ENCODE peak calls at places on chromosomes 6 and 20, in six cellular contexts. One of them, this sample, is unnamed.

GRCh38 chr6:37389857-37390256 is 36.1 kb downstream of the RNF8 start:
- DNase-seq in A549: no peak
- DNase-seq in CD4-positive, alpha-beta memory T cell: no peak
- DNase-seq in gastrocnemius medialis: no peak
- DNase-seq in lung: no peak
- DNase-seq in lower lobe of right lung: no peak
- DNase-seq in this sample: no peak

GRCh38 chr6:138545621-138545980 is 46.3 kb upstream of the NHSL1 start:
- DNase-seq in lung: peak
- DNase-seq in lower lobe of right lung: peak
- DNase-seq in A549: no peak
- DNase-seq in CD4-positive, alpha-beta memory T cell: no peak
- DNase-seq in gastrocnemius medialis: peak
- DNase-seq in this sample: peak

GRCh38 chr6:13358486-13358885 is 30.1 kb upstream of the TBC1D7 start:
- DNase-seq in CD4-positive, alpha-beta memory T cell: no peak
- DNase-seq in lung: no peak
- DNase-seq in gastrocnemius medialis: no peak
- DNase-seq in lower lobe of right lung: no peak
- DNase-seq in A549: no peak
- DNase-seq in this sample: no peak

GRCh38 chr6:169930799-169931198 is 179.4 kb downstream of the ERMARD start:
- DNase-seq in A549: no peak
- DNase-seq in lower lobe of right lung: no peak
- DNase-seq in lung: no peak
- DNase-seq in gastrocnemius medialis: no peak
- DNase-seq in CD4-positive, alpha-beta memory T cell: no peak
- DNase-seq in this sample: no peak

GRCh38 chr6:156720739-156721714 is 56.2 kb upstream of the ARID1B start:
- DNase-seq in lower lobe of right lung: peak
- DNase-seq in gastrocnemius medialis: peak
- DNase-seq in A549: no peak
- DNase-seq in CD4-positive, alpha-beta memory T cell: no peak
- DNase-seq in lung: peak
- DNase-seq in this sample: peak

GRCh38 chr6:135722679-135723078 is 128.8 kb upstream of the PDE7B start:
- DNase-seq in lung: no peak
- DNase-seq in A549: peak
- DNase-seq in CD4-positive, alpha-beta memory T cell: no peak
- DNase-seq in lower lobe of right lung: no peak
- DNase-seq in gastrocnemius medialis: no peak
- DNase-seq in this sample: no peak

GRCh38 chr6:63372951-63373533 is 53.3 kb upstream of the LGSN start:
- DNase-seq in lung: no peak
- DNase-seq in lower lobe of right lung: no peak
- DNase-seq in A549: no peak
- DNase-seq in CD4-positive, alpha-beta memory T cell: no peak
- DNase-seq in gastrocnemius medialis: no peak
- DNase-seq in this sample: no peak

GRCh38 chr20:13839421-13840092 is 54.7 kb downstream of the NDUFAF5 start:
- DNase-seq in lower lobe of right lung: no peak
- DNase-seq in CD4-positive, alpha-beta memory T cell: no peak
- DNase-seq in lung: no peak
- DNase-seq in gastrocnemius medialis: no peak
- DNase-seq in A549: no peak
- DNase-seq in this sample: no peak

GRCh38 chr20:1816384-1817381 is 78.5 kb upstream of the SIRPA start:
- DNase-seq in A549: no peak
- DNase-seq in gastrocnemius medialis: no peak
- DNase-seq in lung: no peak
- DNase-seq in lower lobe of right lung: no peak
- DNase-seq in CD4-positive, alpha-beta memory T cell: no peak
- DNase-seq in this sample: no peak

GRCh38 chr20:64224344-64225165 is 31.0 kb upstream of the PCMTD2 start:
- DNase-seq in CD4-positive, alpha-beta memory T cell: no peak
- DNase-seq in lung: no peak
- DNase-seq in A549: no peak
- DNase-seq in lower lobe of right lung: no peak
- DNase-seq in gastrocnemius medialis: no peak
- DNase-seq in this sample: no peak

GRCh38 chr20:46801003-46801702 is 91.7 kb downstream of the SLC2A10 start:
- DNase-seq in A549: no peak
- DNase-seq in gastrocnemius medialis: no peak
- DNase-seq in CD4-positive, alpha-beta memory T cell: no peak
- DNase-seq in lower lobe of right lung: no peak
- DNase-seq in lung: no peak
- DNase-seq in this sample: peak

GRCh38 chr6:56916849-56917551 is 37.9 kb upstream of the BEND6 start:
- DNase-seq in gastrocnemius medialis: no peak
- DNase-seq in lung: no peak
- DNase-seq in lower lobe of right lung: no peak
- DNase-seq in A549: no peak
- DNase-seq in CD4-positive, alpha-beta memory T cell: no peak
- DNase-seq in this sample: no peak

GRCh38 chr6:33162471-33162870 is 29.8 kb downstream of the COL11A2 start:
- DNase-seq in gastrocnemius medialis: no peak
- DNase-seq in lower lobe of right lung: no peak
- DNase-seq in lung: no peak
- DNase-seq in CD4-positive, alpha-beta memory T cell: no peak
- DNase-seq in A549: no peak
- DNase-seq in this sample: no peak

GRCh38 chr6:163538331-163538730 is 123.8 kb downstream of the QKI start:
- DNase-seq in lung: no peak
- DNase-seq in CD4-positive, alpha-beta memory T cell: no peak
- DNase-seq in lower lobe of right lung: no peak
- DNase-seq in A549: no peak
- DNase-seq in gastrocnemius medialis: no peak
- DNase-seq in this sample: no peak

GRCh38 chr6:31907158-31907813 is 5.4 kb upstream of the ZBTB12 start:
- DNase-seq in lung: no peak
- DNase-seq in lower lobe of right lung: no peak
- DNase-seq in CD4-positive, alpha-beta memory T cell: no peak
- DNase-seq in gastrocnemius medialis: no peak
- DNase-seq in A549: no peak
- DNase-seq in this sample: no peak

GRCh38 chr6:3229566-3230274 is 2.3 kb upstream of the TUBB2B start:
- DNase-seq in lung: no peak
- DNase-seq in CD4-positive, alpha-beta memory T cell: peak
- DNase-seq in A549: no peak
- DNase-seq in lower lobe of right lung: no peak
- DNase-seq in gastrocnemius medialis: no peak
- DNase-seq in this sample: no peak

GRCh38 chr6:68638225-68638900 is 3.3 kb downstream of the ADGRB3 start:
- DNase-seq in lung: no peak
- DNase-seq in lower lobe of right lung: no peak
- DNase-seq in CD4-positive, alpha-beta memory T cell: peak
- DNase-seq in A549: peak
- DNase-seq in gastrocnemius medialis: no peak
- DNase-seq in this sample: no peak

GRCh38 chr6:39362487-39362865 is 40.0 kb upstream of the KCNK16 start:
- DNase-seq in lower lobe of right lung: no peak
- DNase-seq in A549: no peak
- DNase-seq in gastrocnemius medialis: no peak
- DNase-seq in CD4-positive, alpha-beta memory T cell: no peak
- DNase-seq in lung: no peak
- DNase-seq in this sample: no peak

GRCh38 chr6:169008641-169009040 is 245.0 kb downstream of the THBS2 start:
- DNase-seq in gastrocnemius medialis: no peak
- DNase-seq in lower lobe of right lung: no peak
- DNase-seq in A549: no peak
- DNase-seq in lung: no peak
- DNase-seq in CD4-positive, alpha-beta memory T cell: no peak
- DNase-seq in this sample: no peak

GRCh38 chr20:4592316-4593148 is 129.2 kb upstream of the PRND start:
- DNase-seq in lung: peak
- DNase-seq in A549: peak
- DNase-seq in gastrocnemius medialis: no peak
- DNase-seq in CD4-positive, alpha-beta memory T cell: peak
- DNase-seq in lower lobe of right lung: peak
- DNase-seq in this sample: peak

GRCh38 chr6:134295953-134296553 is 21.9 kb downstream of the SGK1 start:
- DNase-seq in lung: peak
- DNase-seq in gastrocnemius medialis: no peak
- DNase-seq in lower lobe of right lung: no peak
- DNase-seq in A549: peak
- DNase-seq in CD4-positive, alpha-beta memory T cell: no peak
- DNase-seq in this sample: peak

GRCh38 chr20:38343107-38343797 is 3.0 kb upstream of the LBP start:
- DNase-seq in CD4-positive, alpha-beta memory T cell: no peak
- DNase-seq in lung: peak
- DNase-seq in gastrocnemius medialis: no peak
- DNase-seq in lower lobe of right lung: no peak
- DNase-seq in A549: no peak
- DNase-seq in this sample: no peak

GRCh38 chr6:139381216-139381615 is 6.8 kb upstream of the CITED2 start:
- DNase-seq in A549: no peak
- DNase-seq in lower lobe of right lung: no peak
- DNase-seq in CD4-positive, alpha-beta memory T cell: no peak
- DNase-seq in gastrocnemius medialis: no peak
- DNase-seq in lung: no peak
- DNase-seq in this sample: no peak

GRCh38 chr6:165746331-165746730 is 83.3 kb upstream of the PDE10A start:
- DNase-seq in CD4-positive, alpha-beta memory T cell: no peak
- DNase-seq in A549: no peak
- DNase-seq in lower lobe of right lung: no peak
- DNase-seq in gastrocnemius medialis: no peak
- DNase-seq in lung: no peak
- DNase-seq in this sample: no peak

DNA sequence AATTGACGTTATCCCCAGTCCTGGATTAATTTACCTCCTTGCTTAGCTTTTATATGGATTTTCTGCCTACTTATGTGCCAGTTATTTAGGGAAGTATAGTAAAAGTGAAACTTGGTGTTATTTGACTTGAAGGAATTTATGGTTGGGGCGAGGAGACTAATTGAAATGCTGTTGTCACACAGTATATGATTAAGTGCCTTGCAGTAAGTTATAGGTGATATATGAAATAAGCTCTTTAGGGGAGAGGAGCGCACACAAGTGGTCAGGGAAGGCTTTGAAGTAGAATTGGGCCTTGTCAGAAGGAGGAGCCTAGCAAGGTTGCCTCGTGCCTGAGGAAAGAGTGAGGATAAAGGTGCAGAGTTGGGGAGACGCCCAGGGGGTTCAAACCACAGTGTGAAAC is 20.5 kb downstream of the NCOA7 start:
- DNase-seq in gastrocnemius medialis: no peak
- DNase-seq in CD4-positive, alpha-beta memory T cell: no peak
- DNase-seq in lower lobe of right lung: no peak
- DNase-seq in lung: no peak
- DNase-seq in A549: no peak
- DNase-seq in this sample: no peak
- H3K4me3 ChIP-seq in gastrocnemius medialis: no peak
- H3K4me3 ChIP-seq in CD4-positive, alpha-beta memory T cell: no peak
- H3K4me3 ChIP-seq in lower lobe of right lung: no peak
- H3K4me3 ChIP-seq in lung: no peak
- H3K4me3 ChIP-seq in A549: no peak
- H3K4me3 ChIP-seq in this sample: no peak

GRCh38 chr20:57711311-57711712 is 1.5 kb upstream of the PMEPA1 start:
- DNase-seq in gastrocnemius medialis: no peak
- DNase-seq in lower lobe of right lung: no peak
- DNase-seq in lung: no peak
- DNase-seq in A549: no peak
- DNase-seq in CD4-positive, alpha-beta memory T cell: no peak
- DNase-seq in this sample: no peak
- H3K4me3 ChIP-seq in gastrocnemius medialis: no peak
- H3K4me3 ChIP-seq in lower lobe of right lung: no peak
- H3K4me3 ChIP-seq in lung: no peak
- H3K4me3 ChIP-seq in A549: peak
- H3K4me3 ChIP-seq in CD4-positive, alpha-beta memory T cell: no peak
- H3K4me3 ChIP-seq in this sample: no peak

DNA sequence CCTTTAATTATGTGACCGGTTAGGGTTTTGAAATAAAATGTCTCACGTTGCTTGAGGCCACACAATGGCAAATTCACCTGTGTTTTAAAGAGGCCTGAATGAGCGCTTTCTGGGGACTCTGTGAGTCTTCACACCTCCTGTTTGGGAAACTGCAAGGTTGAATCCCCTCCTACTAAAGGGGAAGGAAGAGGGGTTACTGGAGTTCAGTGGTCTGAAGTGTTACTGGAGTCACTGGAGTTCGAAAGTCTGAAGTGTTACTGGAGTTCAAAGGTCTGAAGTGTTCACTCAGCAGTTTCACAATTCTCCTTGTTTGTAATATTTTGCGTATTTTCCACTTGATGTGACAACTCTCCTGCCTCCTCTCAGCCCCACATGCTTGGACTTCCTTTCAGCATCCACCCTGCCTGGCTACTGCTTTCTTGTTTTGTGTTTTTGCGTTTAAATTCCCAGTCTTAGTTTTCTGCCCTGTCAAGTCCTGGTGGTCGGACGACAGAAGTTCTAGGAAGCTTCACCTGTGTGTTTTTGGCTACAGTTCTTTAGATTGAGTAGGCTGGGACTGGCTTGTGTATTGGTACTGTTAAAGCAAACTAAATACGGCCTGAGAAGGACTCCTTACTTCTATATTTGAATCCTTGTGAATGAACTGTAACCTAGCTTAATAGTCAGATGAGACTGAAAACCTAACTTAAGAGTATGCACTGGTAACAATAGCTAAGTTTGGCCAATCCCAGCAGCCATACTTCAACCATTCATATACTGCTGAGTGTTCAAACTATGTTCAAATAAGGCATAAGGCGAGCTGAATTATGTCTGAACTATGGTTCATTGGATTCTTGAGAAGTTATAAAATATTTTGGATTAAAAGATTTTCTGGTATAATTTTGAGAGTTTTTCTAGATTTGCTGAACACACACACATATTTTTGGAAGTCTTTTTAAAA is 2.0 kb downstream of the SMPDL3A start:
- DNase-seq in lower lobe of right lung: no peak
- DNase-seq in CD4-positive, alpha-beta memory T cell: no peak
- DNase-seq in lung: no peak
- DNase-seq in A549: no peak
- DNase-seq in gastrocnemius medialis: no peak
- DNase-seq in this sample: no peak
- H3K4me3 ChIP-seq in lower lobe of right lung: peak
- H3K4me3 ChIP-seq in CD4-positive, alpha-beta memory T cell: no peak
- H3K4me3 ChIP-seq in lung: no peak
- H3K4me3 ChIP-seq in A549: no peak
- H3K4me3 ChIP-seq in gastrocnemius medialis: peak
- H3K4me3 ChIP-seq in this sample: no peak

DNA sequence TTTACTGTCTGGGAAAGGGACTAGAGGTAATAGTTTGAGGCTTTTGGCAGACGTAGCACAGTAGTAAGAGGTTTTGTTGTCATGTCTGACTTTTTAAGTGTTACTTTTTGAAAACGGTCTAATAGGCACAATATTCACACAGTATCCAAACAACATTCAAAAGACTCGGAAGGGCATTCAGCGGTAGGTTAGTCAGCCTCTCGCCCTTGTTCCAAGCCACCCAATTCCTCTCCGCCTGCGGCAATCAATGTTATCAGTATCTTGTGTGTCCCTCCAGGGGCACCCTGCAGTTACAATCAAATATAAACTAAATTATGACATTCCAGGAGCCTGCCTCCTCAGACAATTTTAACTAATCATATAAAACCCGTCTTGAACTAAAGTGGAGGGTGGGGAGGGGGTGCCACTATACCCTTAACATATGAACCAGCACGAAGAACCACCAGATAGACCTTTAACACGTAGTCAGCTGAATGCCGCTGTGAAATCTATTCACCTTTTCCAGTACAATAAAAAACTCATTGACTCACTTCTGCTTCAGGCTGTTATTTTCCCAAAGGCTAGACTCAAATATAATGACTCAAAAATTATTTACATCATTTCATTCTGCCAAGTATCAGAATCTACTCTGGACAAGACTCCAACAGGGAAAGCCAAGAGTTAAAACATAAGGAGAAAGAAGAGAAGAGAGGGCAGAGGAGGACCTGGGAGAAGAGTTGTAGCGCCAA is 1.7 kb downstream of the TENT5A start:
- DNase-seq in A549: no peak
- DNase-seq in lung: no peak
- DNase-seq in lower lobe of right lung: no peak
- DNase-seq in CD4-positive, alpha-beta memory T cell: no peak
- DNase-seq in gastrocnemius medialis: no peak
- DNase-seq in this sample: no peak
- H3K4me3 ChIP-seq in A549: peak
- H3K4me3 ChIP-seq in lung: peak
- H3K4me3 ChIP-seq in lower lobe of right lung: peak
- H3K4me3 ChIP-seq in CD4-positive, alpha-beta memory T cell: peak
- H3K4me3 ChIP-seq in gastrocnemius medialis: peak
- H3K4me3 ChIP-seq in this sample: peak

This sample was measured in lower leg skin.